ENCODE peak calls at places on chromosomes 5 and 9, in six cellular contexts. One of them, this sample, is unnamed.
A peak's percentile ranks its signal among the peaks of the same experiment; 100 is the strongest.

GRCh38 chr9:94929373-94929764 is 202.9 kb downstream of the AOPEP start:
- DNase-seq in Calu3: no peak
- DNase-seq in NCI-H2171 treated with DMSO at 0.1 percent for 48 hours: no peak
- DNase-seq in AG04449: no peak
- DNase-seq in fibroblast of mammary gland: no peak
- DNase-seq in Daoy: peak; percentile 87
- DNase-seq in this sample: peak; percentile 68

GRCh38 chr5:134975078-134975715 is 7.5 kb downstream of the CATSPER3 start:
- DNase-seq in NCI-H2171 treated with DMSO at 0.1 percent for 48 hours: no peak
- DNase-seq in Daoy: no peak
- DNase-seq in Calu3: no peak
- DNase-seq in fibroblast of mammary gland: peak; percentile 48
- DNase-seq in AG04449: no peak
- DNase-seq in this sample: no peak

GRCh38 chr5:115510145-115510640 is 34.4 kb downstream of the FEM1C start:
- DNase-seq in Calu3: no peak
- DNase-seq in Daoy: no peak
- DNase-seq in AG04449: no peak
- DNase-seq in NCI-H2171 treated with DMSO at 0.1 percent for 48 hours: no peak
- DNase-seq in fibroblast of mammary gland: no peak
- DNase-seq in this sample: no peak

GRCh38 chr9:84513981-84514380 is 155.5 kb upstream of the NTRK2 start:
- DNase-seq in Daoy: no peak
- DNase-seq in fibroblast of mammary gland: no peak
- DNase-seq in AG04449: no peak
- DNase-seq in Calu3: no peak
- DNase-seq in NCI-H2171 treated with DMSO at 0.1 percent for 48 hours: no peak
- DNase-seq in this sample: no peak

GRCh38 chr5:95153581-95153980 is 131.3 kb downstream of the MCTP1 start:
- DNase-seq in Calu3: no peak
- DNase-seq in AG04449: no peak
- DNase-seq in Daoy: no peak
- DNase-seq in NCI-H2171 treated with DMSO at 0.1 percent for 48 hours: no peak
- DNase-seq in fibroblast of mammary gland: no peak
- DNase-seq in this sample: no peak

GRCh38 chr5:86964889-86965288 is 302.8 kb upstream of the RASA1 start:
- DNase-seq in NCI-H2171 treated with DMSO at 0.1 percent for 48 hours: no peak
- DNase-seq in AG04449: no peak
- DNase-seq in Calu3: no peak
- DNase-seq in fibroblast of mammary gland: no peak
- DNase-seq in Daoy: no peak
- DNase-seq in this sample: no peak

GRCh38 chr9:2297771-2298170 is 282.6 kb downstream of the SMARCA2 start:
- DNase-seq in fibroblast of mammary gland: no peak
- DNase-seq in AG04449: peak; percentile 1
- DNase-seq in Calu3: no peak
- DNase-seq in Daoy: no peak
- DNase-seq in NCI-H2171 treated with DMSO at 0.1 percent for 48 hours: no peak
- DNase-seq in this sample: no peak

GRCh38 chr9:35760651-35761050 is 6.6 kb upstream of the MSMP start:
- DNase-seq in fibroblast of mammary gland: no peak
- DNase-seq in Calu3: peak; percentile 72
- DNase-seq in NCI-H2171 treated with DMSO at 0.1 percent for 48 hours: no peak
- DNase-seq in Daoy: peak; percentile 86
- DNase-seq in AG04449: peak; percentile 24
- DNase-seq in this sample: no peak

GRCh38 chr5:134647750-134648424 is 698 bp upstream of the SEC24A start:
- DNase-seq in fibroblast of mammary gland: peak; percentile 57
- DNase-seq in Daoy: peak; percentile 46
- DNase-seq in Calu3: no peak
- DNase-seq in NCI-H2171 treated with DMSO at 0.1 percent for 48 hours: no peak
- DNase-seq in AG04449: peak; percentile 21
- DNase-seq in this sample: no peak

GRCh38 chr9:89038354-89039091 is 47.3 kb downstream of the S1PR3 start:
- DNase-seq in AG04449: peak; percentile 31
- DNase-seq in NCI-H2171 treated with DMSO at 0.1 percent for 48 hours: no peak
- DNase-seq in Daoy: peak; percentile 70
- DNase-seq in fibroblast of mammary gland: peak; percentile 98
- DNase-seq in Calu3: no peak
- DNase-seq in this sample: no peak

GRCh38 chr5:35598707-35599370 is 18.8 kb upstream of the SPEF2 start:
- DNase-seq in Calu3: peak; percentile 42
- DNase-seq in AG04449: no peak
- DNase-seq in NCI-H2171 treated with DMSO at 0.1 percent for 48 hours: peak; percentile 14
- DNase-seq in fibroblast of mammary gland: no peak
- DNase-seq in Daoy: no peak
- DNase-seq in this sample: no peak

GRCh38 chr5:159775890-159776289 is 140.4 kb upstream of the ADRA1B start:
- DNase-seq in NCI-H2171 treated with DMSO at 0.1 percent for 48 hours: no peak
- DNase-seq in AG04449: no peak
- DNase-seq in Daoy: no peak
- DNase-seq in fibroblast of mammary gland: no peak
- DNase-seq in Calu3: no peak
- DNase-seq in this sample: no peak

GRCh38 chr9:13083973-13084528 is 195.4 kb downstream of the MPDZ start:
- DNase-seq in Calu3: no peak
- DNase-seq in AG04449: peak; percentile 17
- DNase-seq in Daoy: peak; percentile 16
- DNase-seq in fibroblast of mammary gland: peak; percentile 74
- DNase-seq in NCI-H2171 treated with DMSO at 0.1 percent for 48 hours: no peak
- DNase-seq in this sample: no peak

GRCh38 chr5:9395736-9396135 is 150.1 kb downstream of the SEMA5A start:
- DNase-seq in Daoy: no peak
- DNase-seq in AG04449: no peak
- DNase-seq in NCI-H2171 treated with DMSO at 0.1 percent for 48 hours: no peak
- DNase-seq in Calu3: no peak
- DNase-seq in fibroblast of mammary gland: no peak
- DNase-seq in this sample: no peak

GRCh38 chr5:97096096-97096648 is 46.2 kb downstream of the LIX1 start:
- DNase-seq in AG04449: no peak
- DNase-seq in Calu3: no peak
- DNase-seq in fibroblast of mammary gland: no peak
- DNase-seq in Daoy: no peak
- DNase-seq in NCI-H2171 treated with DMSO at 0.1 percent for 48 hours: no peak
- DNase-seq in this sample: no peak

GRCh38 chr9:94922691-94923107 is 196.2 kb downstream of the AOPEP start:
- DNase-seq in Daoy: peak; percentile 47
- DNase-seq in NCI-H2171 treated with DMSO at 0.1 percent for 48 hours: no peak
- DNase-seq in AG04449: no peak
- DNase-seq in Calu3: no peak
- DNase-seq in fibroblast of mammary gland: peak; percentile 49
- DNase-seq in this sample: no peak

GRCh38 chr5:139747583-139748504 is 47.8 kb upstream of the PSD2 start:
- DNase-seq in Calu3: peak; percentile 48
- DNase-seq in AG04449: no peak
- DNase-seq in Daoy: peak; percentile 68
- DNase-seq in fibroblast of mammary gland: peak; percentile 84
- DNase-seq in NCI-H2171 treated with DMSO at 0.1 percent for 48 hours: peak; percentile 56
- DNase-seq in this sample: peak; percentile 49

GRCh38 chr9:136964171-136964689 is 12.2 kb downstream of the LCN12 start:
- DNase-seq in AG04449: no peak
- DNase-seq in NCI-H2171 treated with DMSO at 0.1 percent for 48 hours: no peak
- DNase-seq in Calu3: peak; percentile 51
- DNase-seq in Daoy: no peak
- DNase-seq in fibroblast of mammary gland: no peak
- DNase-seq in this sample: no peak

GRCh38 chr5:171969288-171969880 is 37.1 kb downstream of the FBXW11 start:
- DNase-seq in NCI-H2171 treated with DMSO at 0.1 percent for 48 hours: no peak
- DNase-seq in AG04449: no peak
- DNase-seq in Calu3: no peak
- DNase-seq in fibroblast of mammary gland: no peak
- DNase-seq in Daoy: no peak
- DNase-seq in this sample: no peak

GRCh38 chr5:37637165-37637845 is 202.5 kb downstream of the GDNF start:
- DNase-seq in Daoy: no peak
- DNase-seq in AG04449: peak; percentile 5
- DNase-seq in Calu3: no peak
- DNase-seq in fibroblast of mammary gland: peak; percentile 82
- DNase-seq in NCI-H2171 treated with DMSO at 0.1 percent for 48 hours: peak; percentile 13
- DNase-seq in this sample: no peak

GRCh38 chr9:128150594-128151342 is 1.5 kb downstream of the LCN2 start:
- DNase-seq in Daoy: peak; percentile 28
- DNase-seq in Calu3: peak; percentile 73
- DNase-seq in AG04449: no peak
- DNase-seq in NCI-H2171 treated with DMSO at 0.1 percent for 48 hours: no peak
- DNase-seq in fibroblast of mammary gland: no peak
- DNase-seq in this sample: no peak

GRCh38 chr9:13140843-13141592 is 138.5 kb downstream of the MPDZ start:
- DNase-seq in Daoy: no peak
- DNase-seq in Calu3: no peak
- DNase-seq in AG04449: no peak
- DNase-seq in NCI-H2171 treated with DMSO at 0.1 percent for 48 hours: no peak
- DNase-seq in fibroblast of mammary gland: peak; percentile 13
- DNase-seq in this sample: no peak

GRCh38 chr9:125366676-125367075 is 105.0 kb downstream of the GAPVD1 start:
- DNase-seq in Daoy: no peak
- DNase-seq in fibroblast of mammary gland: no peak
- DNase-seq in NCI-H2171 treated with DMSO at 0.1 percent for 48 hours: no peak
- DNase-seq in Calu3: no peak
- DNase-seq in AG04449: no peak
- DNase-seq in this sample: no peak

GRCh38 chr5:97846646-97847045 is 663.6 kb upstream of the RIOK2 start:
- DNase-seq in fibroblast of mammary gland: no peak
- DNase-seq in NCI-H2171 treated with DMSO at 0.1 percent for 48 hours: no peak
- DNase-seq in AG04449: no peak
- DNase-seq in Daoy: no peak
- DNase-seq in Calu3: no peak
- DNase-seq in this sample: no peak

GRCh38 chr5:29697786-29698414 is 1495.6 kb upstream of the CDH6 start:
- DNase-seq in Calu3: no peak
- DNase-seq in AG04449: no peak
- DNase-seq in fibroblast of mammary gland: no peak
- DNase-seq in NCI-H2171 treated with DMSO at 0.1 percent for 48 hours: peak; percentile 10
- DNase-seq in Daoy: no peak
- DNase-seq in this sample: no peak

GRCh38 chr9:130770679-130771442 is 64.2 kb upstream of the ABL1 start:
- DNase-seq in Daoy: peak; percentile 59
- DNase-seq in NCI-H2171 treated with DMSO at 0.1 percent for 48 hours: peak; percentile 75
- DNase-seq in fibroblast of mammary gland: peak; percentile 84
- DNase-seq in AG04449: peak; percentile 37
- DNase-seq in Calu3: peak; percentile 11
- DNase-seq in this sample: no peak

This sample was measured in heart right ventricle.